ENCODE peak calls at places on chromosomes 16 and 17, in six cellular contexts. One of them, this sample, is unnamed.

GRCh38 chr17:81325057-81325973 is 30.2 kb upstream of the SLC38A10 start:
- DNase-seq in SW480: no peak
- DNase-seq in NCI-H460: no peak
- DNase-seq in GM10248: no peak
- DNase-seq in GM04503: no peak
- DNase-seq in stimulated activated CD4-positive, alpha-beta T cell treated with anti-CD3 and anti-CD28 coated beads, TNF-alpha, amount 100 ng/mL, for 48 hours: no peak
- DNase-seq in this sample: no peak

GRCh38 chr17:82228842-82229685 is at the start of gene SLC16A3:
- DNase-seq in SW480: peak; percentile 73
- DNase-seq in stimulated activated CD4-positive, alpha-beta T cell treated with anti-CD3 and anti-CD28 coated beads, TNF-alpha, amount 100 ng/mL, for 48 hours: no peak
- DNase-seq in GM10248: peak; percentile 93
- DNase-seq in GM04503: no peak
- DNase-seq in NCI-H460: peak; percentile 74
- DNase-seq in this sample: no peak

GRCh38 chr17:42333053-42333452 is 44.8 kb downstream of the STAT5A start:
- DNase-seq in NCI-H460: no peak
- DNase-seq in SW480: no peak
- DNase-seq in GM04503: no peak
- DNase-seq in stimulated activated CD4-positive, alpha-beta T cell treated with anti-CD3 and anti-CD28 coated beads, TNF-alpha, amount 100 ng/mL, for 48 hours: no peak
- DNase-seq in GM10248: peak; percentile 60
- DNase-seq in this sample: no peak

GRCh38 chr16:30896203-30896889 is at the start of gene CTF1:
- DNase-seq in GM10248: no peak
- DNase-seq in SW480: no peak
- DNase-seq in NCI-H460: no peak
- DNase-seq in stimulated activated CD4-positive, alpha-beta T cell treated with anti-CD3 and anti-CD28 coated beads, TNF-alpha, amount 100 ng/mL, for 48 hours: no peak
- DNase-seq in GM04503: peak; percentile 74
- DNase-seq in this sample: peak; percentile 65

GRCh38 chr17:37643829-37644228 is 583 bp upstream of the DDX52 start:
- DNase-seq in stimulated activated CD4-positive, alpha-beta T cell treated with anti-CD3 and anti-CD28 coated beads, TNF-alpha, amount 100 ng/mL, for 48 hours: no peak
- DNase-seq in GM10248: no peak
- DNase-seq in SW480: peak; percentile 46
- DNase-seq in GM04503: no peak
- DNase-seq in NCI-H460: no peak
- DNase-seq in this sample: no peak

GRCh38 chr16:9908613-9909012 is 273.6 kb downstream of the GRIN2A start:
- DNase-seq in GM04503: no peak
- DNase-seq in stimulated activated CD4-positive, alpha-beta T cell treated with anti-CD3 and anti-CD28 coated beads, TNF-alpha, amount 100 ng/mL, for 48 hours: no peak
- DNase-seq in SW480: no peak
- DNase-seq in NCI-H460: no peak
- DNase-seq in GM10248: no peak
- DNase-seq in this sample: no peak

GRCh38 chr17:68289473-68289872 is 1.5 kb downstream of the SLC16A6 start:
- DNase-seq in GM04503: no peak
- DNase-seq in SW480: no peak
- DNase-seq in NCI-H460: no peak
- DNase-seq in stimulated activated CD4-positive, alpha-beta T cell treated with anti-CD3 and anti-CD28 coated beads, TNF-alpha, amount 100 ng/mL, for 48 hours: no peak
- DNase-seq in GM10248: no peak
- DNase-seq in this sample: no peak

GRCh38 chr17:27954521-27955495 is 61.6 kb upstream of the LYRM9 start:
- DNase-seq in SW480: no peak
- DNase-seq in GM10248: no peak
- DNase-seq in NCI-H460: no peak
- DNase-seq in GM04503: no peak
- DNase-seq in stimulated activated CD4-positive, alpha-beta T cell treated with anti-CD3 and anti-CD28 coated beads, TNF-alpha, amount 100 ng/mL, for 48 hours: no peak
- DNase-seq in this sample: no peak

GRCh38 chr17:74649909-74650308 is 26.4 kb upstream of the CD300E start:
- DNase-seq in GM10248: no peak
- DNase-seq in stimulated activated CD4-positive, alpha-beta T cell treated with anti-CD3 and anti-CD28 coated beads, TNF-alpha, amount 100 ng/mL, for 48 hours: no peak
- DNase-seq in SW480: no peak
- DNase-seq in GM04503: no peak
- DNase-seq in NCI-H460: no peak
- DNase-seq in this sample: no peak

GRCh38 chr16:2779151-2779920 is 2.3 kb upstream of the ELOB start:
- DNase-seq in SW480: no peak
- DNase-seq in NCI-H460: no peak
- DNase-seq in GM04503: no peak
- DNase-seq in GM10248: no peak
- DNase-seq in stimulated activated CD4-positive, alpha-beta T cell treated with anti-CD3 and anti-CD28 coated beads, TNF-alpha, amount 100 ng/mL, for 48 hours: no peak
- DNase-seq in this sample: no peak

GRCh38 chr17:13874817-13875216 is 194.5 kb upstream of the COX10 start:
- DNase-seq in SW480: no peak
- DNase-seq in GM10248: no peak
- DNase-seq in stimulated activated CD4-positive, alpha-beta T cell treated with anti-CD3 and anti-CD28 coated beads, TNF-alpha, amount 100 ng/mL, for 48 hours: no peak
- DNase-seq in GM04503: no peak
- DNase-seq in NCI-H460: no peak
- DNase-seq in this sample: no peak

GRCh38 chr16:66156538-66156937 is 210.0 kb upstream of the CDH5 start:
- DNase-seq in NCI-H460: no peak
- DNase-seq in SW480: no peak
- DNase-seq in GM10248: no peak
- DNase-seq in stimulated activated CD4-positive, alpha-beta T cell treated with anti-CD3 and anti-CD28 coated beads, TNF-alpha, amount 100 ng/mL, for 48 hours: no peak
- DNase-seq in GM04503: no peak
- DNase-seq in this sample: no peak

GRCh38 chr16:12573730-12574383 is 229.8 kb downstream of the CPPED1 start:
- DNase-seq in GM10248: peak; percentile 69
- DNase-seq in SW480: peak; percentile 36
- DNase-seq in GM04503: no peak
- DNase-seq in stimulated activated CD4-positive, alpha-beta T cell treated with anti-CD3 and anti-CD28 coated beads, TNF-alpha, amount 100 ng/mL, for 48 hours: peak; percentile 62
- DNase-seq in NCI-H460: peak; percentile 9
- DNase-seq in this sample: no peak

GRCh38 chr16:23595246-23595950 is 718 bp downstream of the NDUFAB1 start:
- DNase-seq in SW480: no peak
- DNase-seq in stimulated activated CD4-positive, alpha-beta T cell treated with anti-CD3 and anti-CD28 coated beads, TNF-alpha, amount 100 ng/mL, for 48 hours: no peak
- DNase-seq in NCI-H460: no peak
- DNase-seq in GM04503: no peak
- DNase-seq in GM10248: no peak
- DNase-seq in this sample: no peak

GRCh38 chr16:1428511-1428910 is 2.4 kb upstream of the PERCC1 start:
- DNase-seq in SW480: no peak
- DNase-seq in GM04503: no peak
- DNase-seq in GM10248: peak; percentile 75
- DNase-seq in stimulated activated CD4-positive, alpha-beta T cell treated with anti-CD3 and anti-CD28 coated beads, TNF-alpha, amount 100 ng/mL, for 48 hours: no peak
- DNase-seq in NCI-H460: no peak
- DNase-seq in this sample: no peak

GRCh38 chr17:19647697-19648474 is 665 bp upstream of the ALDH3A2 start:
- DNase-seq in SW480: peak; percentile 75
- DNase-seq in GM10248: peak; percentile 46
- DNase-seq in GM04503: peak; percentile 34
- DNase-seq in NCI-H460: peak; percentile 70
- DNase-seq in stimulated activated CD4-positive, alpha-beta T cell treated with anti-CD3 and anti-CD28 coated beads, TNF-alpha, amount 100 ng/mL, for 48 hours: peak; percentile 16
- DNase-seq in this sample: no peak

GRCh38 chr17:80195671-80196529 is 24.2 kb downstream of the SGSH start:
- DNase-seq in GM04503: no peak
- DNase-seq in SW480: no peak
- DNase-seq in NCI-H460: no peak
- DNase-seq in stimulated activated CD4-positive, alpha-beta T cell treated with anti-CD3 and anti-CD28 coated beads, TNF-alpha, amount 100 ng/mL, for 48 hours: peak; percentile 23
- DNase-seq in GM10248: peak; percentile 64
- DNase-seq in this sample: no peak